ENCODE peak calls at places on chromosomes 16 and 17, in ten cellular contexts. One of them, this sample, is unnamed.
A peak's percentile ranks its signal among the peaks of the same experiment; 100 is the strongest.

GRCh38 chr17:48246623-48247022 is 139.1 kb downstream of the SNX11 start:
- DNase-seq in glutamatergic neuron: no peak
- DNase-seq in nucleus accumbens: no peak
- DNase-seq in RWPE2: no peak
- DNase-seq in CD4-positive, alpha-beta memory T cell: no peak
- DNase-seq in HFFc6: peak; percentile 51
- DNase-seq in endothelial cell: no peak
- DNase-seq in AG04450: no peak
- DNase-seq in activated CD4-positive, alpha-beta T cell treated with anti-CD3 and anti-CD28 coated beads, Interleukin-2, amount 10 ng/mL, durations not matched to agents 7 days and 5 days: no peak
- DNase-seq in hypothalamus: no peak
- DNase-seq in this sample: no peak

GRCh38 chr16:22098538-22099255 is 6.4 kb downstream of the VWA3A start:
- DNase-seq in nucleus accumbens: no peak
- DNase-seq in glutamatergic neuron: no peak
- DNase-seq in CD4-positive, alpha-beta memory T cell: peak; percentile 36
- DNase-seq in endothelial cell: no peak
- DNase-seq in AG04450: no peak
- DNase-seq in HFFc6: peak; percentile 48
- DNase-seq in activated CD4-positive, alpha-beta T cell treated with anti-CD3 and anti-CD28 coated beads, Interleukin-2, amount 10 ng/mL, durations not matched to agents 7 days and 5 days: peak; percentile 29
- DNase-seq in RWPE2: no peak
- DNase-seq in hypothalamus: no peak
- DNase-seq in this sample: peak; percentile 44

GRCh38 chr17:62780273-62780672 is 27.8 kb downstream of the MARCHF10 start:
- DNase-seq in RWPE2: no peak
- DNase-seq in nucleus accumbens: no peak
- DNase-seq in endothelial cell: no peak
- DNase-seq in activated CD4-positive, alpha-beta T cell treated with anti-CD3 and anti-CD28 coated beads, Interleukin-2, amount 10 ng/mL, durations not matched to agents 7 days and 5 days: no peak
- DNase-seq in glutamatergic neuron: no peak
- DNase-seq in HFFc6: no peak
- DNase-seq in AG04450: no peak
- DNase-seq in hypothalamus: no peak
- DNase-seq in CD4-positive, alpha-beta memory T cell: no peak
- DNase-seq in this sample: no peak

GRCh38 chr16:14449790-14450463 is 180.1 kb downstream of the PARN start:
- DNase-seq in glutamatergic neuron: no peak
- DNase-seq in RWPE2: no peak
- DNase-seq in hypothalamus: no peak
- DNase-seq in activated CD4-positive, alpha-beta T cell treated with anti-CD3 and anti-CD28 coated beads, Interleukin-2, amount 10 ng/mL, durations not matched to agents 7 days and 5 days: no peak
- DNase-seq in CD4-positive, alpha-beta memory T cell: no peak
- DNase-seq in AG04450: no peak
- DNase-seq in HFFc6: no peak
- DNase-seq in nucleus accumbens: no peak
- DNase-seq in endothelial cell: no peak
- DNase-seq in this sample: no peak

GRCh38 chr17:76538281-76538931 is 897 bp upstream of the CYGB start:
- DNase-seq in glutamatergic neuron: no peak
- DNase-seq in hypothalamus: no peak
- DNase-seq in activated CD4-positive, alpha-beta T cell treated with anti-CD3 and anti-CD28 coated beads, Interleukin-2, amount 10 ng/mL, durations not matched to agents 7 days and 5 days: no peak
- DNase-seq in HFFc6: no peak
- DNase-seq in nucleus accumbens: no peak
- DNase-seq in AG04450: no peak
- DNase-seq in RWPE2: no peak
- DNase-seq in endothelial cell: no peak
- DNase-seq in CD4-positive, alpha-beta memory T cell: no peak
- DNase-seq in this sample: no peak

GRCh38 chr16:4496305-4496704 is 20.1 kb downstream of the HMOX2 start:
- DNase-seq in activated CD4-positive, alpha-beta T cell treated with anti-CD3 and anti-CD28 coated beads, Interleukin-2, amount 10 ng/mL, durations not matched to agents 7 days and 5 days: no peak
- DNase-seq in hypothalamus: no peak
- DNase-seq in AG04450: no peak
- DNase-seq in CD4-positive, alpha-beta memory T cell: no peak
- DNase-seq in glutamatergic neuron: no peak
- DNase-seq in RWPE2: no peak
- DNase-seq in HFFc6: peak; percentile 96
- DNase-seq in endothelial cell: no peak
- DNase-seq in nucleus accumbens: no peak
- DNase-seq in this sample: no peak

GRCh38 chr17:79783891-79784290 is 5.9 kb downstream of the CBX2 start:
- DNase-seq in AG04450: no peak
- DNase-seq in glutamatergic neuron: peak; percentile 9
- DNase-seq in nucleus accumbens: no peak
- DNase-seq in RWPE2: no peak
- DNase-seq in activated CD4-positive, alpha-beta T cell treated with anti-CD3 and anti-CD28 coated beads, Interleukin-2, amount 10 ng/mL, durations not matched to agents 7 days and 5 days: no peak
- DNase-seq in endothelial cell: no peak
- DNase-seq in hypothalamus: no peak
- DNase-seq in HFFc6: no peak
- DNase-seq in CD4-positive, alpha-beta memory T cell: no peak
- DNase-seq in this sample: no peak

GRCh38 chr16:1430759-1431496 is at the start of gene PERCC1:
- DNase-seq in HFFc6: no peak
- DNase-seq in endothelial cell: no peak
- DNase-seq in nucleus accumbens: no peak
- DNase-seq in AG04450: no peak
- DNase-seq in hypothalamus: no peak
- DNase-seq in RWPE2: no peak
- DNase-seq in glutamatergic neuron: peak; percentile 28
- DNase-seq in activated CD4-positive, alpha-beta T cell treated with anti-CD3 and anti-CD28 coated beads, Interleukin-2, amount 10 ng/mL, durations not matched to agents 7 days and 5 days: no peak
- DNase-seq in CD4-positive, alpha-beta memory T cell: no peak
- DNase-seq in this sample: no peak

GRCh38 chr17:40178660-40179059 is 1.4 kb downstream of the RAPGEFL1 start:
- DNase-seq in activated CD4-positive, alpha-beta T cell treated with anti-CD3 and anti-CD28 coated beads, Interleukin-2, amount 10 ng/mL, durations not matched to agents 7 days and 5 days: no peak
- DNase-seq in nucleus accumbens: no peak
- DNase-seq in glutamatergic neuron: no peak
- DNase-seq in endothelial cell: no peak
- DNase-seq in AG04450: no peak
- DNase-seq in HFFc6: no peak
- DNase-seq in RWPE2: no peak
- DNase-seq in hypothalamus: no peak
- DNase-seq in CD4-positive, alpha-beta memory T cell: no peak
- DNase-seq in this sample: no peak

GRCh38 chr16:17467923-17468540 is 2.7 kb downstream of the XYLT1 start:
- DNase-seq in hypothalamus: peak; percentile 56
- DNase-seq in glutamatergic neuron: peak; percentile 84
- DNase-seq in endothelial cell: peak; percentile 75
- DNase-seq in activated CD4-positive, alpha-beta T cell treated with anti-CD3 and anti-CD28 coated beads, Interleukin-2, amount 10 ng/mL, durations not matched to agents 7 days and 5 days: peak; percentile 59
- DNase-seq in CD4-positive, alpha-beta memory T cell: peak; percentile 30
- DNase-seq in nucleus accumbens: peak; percentile 57
- DNase-seq in HFFc6: peak; percentile 59
- DNase-seq in RWPE2: no peak
- DNase-seq in AG04450: peak; percentile 32
- DNase-seq in this sample: no peak

GRCh38 chr16:64406661-64407267 is 715.1 kb downstream of the CDH11 start:
- DNase-seq in hypothalamus: no peak
- DNase-seq in CD4-positive, alpha-beta memory T cell: no peak
- DNase-seq in HFFc6: no peak
- DNase-seq in nucleus accumbens: peak; percentile 25
- DNase-seq in AG04450: no peak
- DNase-seq in endothelial cell: no peak
- DNase-seq in glutamatergic neuron: no peak
- DNase-seq in activated CD4-positive, alpha-beta T cell treated with anti-CD3 and anti-CD28 coated beads, Interleukin-2, amount 10 ng/mL, durations not matched to agents 7 days and 5 days: no peak
- DNase-seq in RWPE2: no peak
- DNase-seq in this sample: no peak

GRCh38 chr17:45223541-45224528 is 2.1 kb downstream of the FMNL1 start:
- DNase-seq in RWPE2: no peak
- DNase-seq in hypothalamus: no peak
- DNase-seq in AG04450: no peak
- DNase-seq in endothelial cell: no peak
- DNase-seq in nucleus accumbens: no peak
- DNase-seq in glutamatergic neuron: no peak
- DNase-seq in activated CD4-positive, alpha-beta T cell treated with anti-CD3 and anti-CD28 coated beads, Interleukin-2, amount 10 ng/mL, durations not matched to agents 7 days and 5 days: peak; percentile 50
- DNase-seq in HFFc6: no peak
- DNase-seq in CD4-positive, alpha-beta memory T cell: peak; percentile 47
- DNase-seq in this sample: peak; percentile 38

GRCh38 chr17:77419547-77420475 is 279.0 kb downstream of the SEC14L1 start:
- DNase-seq in glutamatergic neuron: peak; percentile 71
- DNase-seq in endothelial cell: peak; percentile 63
- DNase-seq in HFFc6: no peak
- DNase-seq in hypothalamus: no peak
- DNase-seq in nucleus accumbens: no peak
- DNase-seq in activated CD4-positive, alpha-beta T cell treated with anti-CD3 and anti-CD28 coated beads, Interleukin-2, amount 10 ng/mL, durations not matched to agents 7 days and 5 days: no peak
- DNase-seq in AG04450: no peak
- DNase-seq in CD4-positive, alpha-beta memory T cell: no peak
- DNase-seq in RWPE2: no peak
- DNase-seq in this sample: no peak

GRCh38 chr17:67534941-67535340 is 157.9 kb downstream of the PITPNC1 start:
- DNase-seq in activated CD4-positive, alpha-beta T cell treated with anti-CD3 and anti-CD28 coated beads, Interleukin-2, amount 10 ng/mL, durations not matched to agents 7 days and 5 days: no peak
- DNase-seq in nucleus accumbens: no peak
- DNase-seq in RWPE2: no peak
- DNase-seq in hypothalamus: no peak
- DNase-seq in AG04450: no peak
- DNase-seq in CD4-positive, alpha-beta memory T cell: no peak
- DNase-seq in HFFc6: no peak
- DNase-seq in endothelial cell: no peak
- DNase-seq in glutamatergic neuron: no peak
- DNase-seq in this sample: no peak

GRCh38 chr17:1714488-1714979 is 4.4 kb upstream of the TLCD2 start:
- DNase-seq in glutamatergic neuron: peak; percentile 76
- DNase-seq in AG04450: peak; percentile 96
- DNase-seq in hypothalamus: peak; percentile 79
- DNase-seq in nucleus accumbens: peak; percentile 67
- DNase-seq in CD4-positive, alpha-beta memory T cell: no peak
- DNase-seq in endothelial cell: peak; percentile 90
- DNase-seq in HFFc6: peak; percentile 97
- DNase-seq in activated CD4-positive, alpha-beta T cell treated with anti-CD3 and anti-CD28 coated beads, Interleukin-2, amount 10 ng/mL, durations not matched to agents 7 days and 5 days: peak; percentile 24
- DNase-seq in RWPE2: peak; percentile 99
- DNase-seq in this sample: peak; percentile 35

GRCh38 chr16:74573622-74574021 is 33.3 kb downstream of the GLG1 start:
- DNase-seq in glutamatergic neuron: no peak
- DNase-seq in RWPE2: no peak
- DNase-seq in HFFc6: no peak
- DNase-seq in endothelial cell: no peak
- DNase-seq in AG04450: no peak
- DNase-seq in hypothalamus: no peak
- DNase-seq in CD4-positive, alpha-beta memory T cell: no peak
- DNase-seq in nucleus accumbens: no peak
- DNase-seq in activated CD4-positive, alpha-beta T cell treated with anti-CD3 and anti-CD28 coated beads, Interleukin-2, amount 10 ng/mL, durations not matched to agents 7 days and 5 days: no peak
- DNase-seq in this sample: no peak

GRCh38 chr17:49851387-49852291 is 3.8 kb upstream of the TAC4 start:
- DNase-seq in RWPE2: no peak
- DNase-seq in hypothalamus: peak; percentile 27
- DNase-seq in nucleus accumbens: peak; percentile 3
- DNase-seq in endothelial cell: peak; percentile 92
- DNase-seq in activated CD4-positive, alpha-beta T cell treated with anti-CD3 and anti-CD28 coated beads, Interleukin-2, amount 10 ng/mL, durations not matched to agents 7 days and 5 days: peak; percentile 71
- DNase-seq in glutamatergic neuron: peak; percentile 88
- DNase-seq in CD4-positive, alpha-beta memory T cell: peak; percentile 67
- DNase-seq in HFFc6: peak; percentile 31
- DNase-seq in AG04450: peak; percentile 15
- DNase-seq in this sample: peak; percentile 50

GRCh38 chr17:60321336-60322055 is 70.4 kb downstream of the USP32 start:
- DNase-seq in glutamatergic neuron: no peak
- DNase-seq in HFFc6: no peak
- DNase-seq in activated CD4-positive, alpha-beta T cell treated with anti-CD3 and anti-CD28 coated beads, Interleukin-2, amount 10 ng/mL, durations not matched to agents 7 days and 5 days: no peak
- DNase-seq in CD4-positive, alpha-beta memory T cell: no peak
- DNase-seq in AG04450: no peak
- DNase-seq in nucleus accumbens: no peak
- DNase-seq in RWPE2: no peak
- DNase-seq in endothelial cell: no peak
- DNase-seq in hypothalamus: no peak
- DNase-seq in this sample: no peak

GRCh38 chr16:67562526-67562917 is at the start of gene CTCF:
- DNase-seq in hypothalamus: peak; percentile 88
- DNase-seq in glutamatergic neuron: peak; percentile 83
- DNase-seq in endothelial cell: peak; percentile 82
- DNase-seq in HFFc6: peak; percentile 72
- DNase-seq in activated CD4-positive, alpha-beta T cell treated with anti-CD3 and anti-CD28 coated beads, Interleukin-2, amount 10 ng/mL, durations not matched to agents 7 days and 5 days: peak; percentile 82
- DNase-seq in RWPE2: no peak
- DNase-seq in CD4-positive, alpha-beta memory T cell: no peak
- DNase-seq in nucleus accumbens: peak; percentile 71
- DNase-seq in AG04450: no peak
- DNase-seq in this sample: peak; percentile 85

GRCh38 chr17:14157822-14158221 is 78.8 kb downstream of the CDRT15 start:
- DNase-seq in endothelial cell: no peak
- DNase-seq in HFFc6: no peak
- DNase-seq in RWPE2: no peak
- DNase-seq in glutamatergic neuron: no peak
- DNase-seq in CD4-positive, alpha-beta memory T cell: no peak
- DNase-seq in hypothalamus: no peak
- DNase-seq in nucleus accumbens: no peak
- DNase-seq in activated CD4-positive, alpha-beta T cell treated with anti-CD3 and anti-CD28 coated beads, Interleukin-2, amount 10 ng/mL, durations not matched to agents 7 days and 5 days: no peak
- DNase-seq in AG04450: no peak
- DNase-seq in this sample: no peak

GRCh38 chr16:16009396-16009795 is 60.0 kb downstream of the ABCC1 start:
- DNase-seq in glutamatergic neuron: no peak
- DNase-seq in CD4-positive, alpha-beta memory T cell: no peak
- DNase-seq in HFFc6: no peak
- DNase-seq in endothelial cell: no peak
- DNase-seq in activated CD4-positive, alpha-beta T cell treated with anti-CD3 and anti-CD28 coated beads, Interleukin-2, amount 10 ng/mL, durations not matched to agents 7 days and 5 days: no peak
- DNase-seq in AG04450: no peak
- DNase-seq in nucleus accumbens: no peak
- DNase-seq in RWPE2: no peak
- DNase-seq in hypothalamus: no peak
- DNase-seq in this sample: no peak

GRCh38 chr16:31519746-31520145 is 8.0 kb upstream of the AHSP start:
- DNase-seq in HFFc6: no peak
- DNase-seq in AG04450: no peak
- DNase-seq in CD4-positive, alpha-beta memory T cell: no peak
- DNase-seq in glutamatergic neuron: no peak
- DNase-seq in RWPE2: no peak
- DNase-seq in activated CD4-positive, alpha-beta T cell treated with anti-CD3 and anti-CD28 coated beads, Interleukin-2, amount 10 ng/mL, durations not matched to agents 7 days and 5 days: no peak
- DNase-seq in nucleus accumbens: no peak
- DNase-seq in hypothalamus: no peak
- DNase-seq in endothelial cell: no peak
- DNase-seq in this sample: no peak

GRCh38 chr16:8474576-8474975 is 115.7 kb downstream of the TMEM114 start:
- DNase-seq in activated CD4-positive, alpha-beta T cell treated with anti-CD3 and anti-CD28 coated beads, Interleukin-2, amount 10 ng/mL, durations not matched to agents 7 days and 5 days: no peak
- DNase-seq in hypothalamus: no peak
- DNase-seq in HFFc6: no peak
- DNase-seq in AG04450: no peak
- DNase-seq in endothelial cell: no peak
- DNase-seq in glutamatergic neuron: peak; percentile 27
- DNase-seq in nucleus accumbens: no peak
- DNase-seq in RWPE2: no peak
- DNase-seq in CD4-positive, alpha-beta memory T cell: no peak
- DNase-seq in this sample: no peak

GRCh38 chr17:57465551-57465950 is 209.2 kb downstream of the MSI2 start:
- DNase-seq in AG04450: no peak
- DNase-seq in nucleus accumbens: no peak
- DNase-seq in activated CD4-positive, alpha-beta T cell treated with anti-CD3 and anti-CD28 coated beads, Interleukin-2, amount 10 ng/mL, durations not matched to agents 7 days and 5 days: no peak
- DNase-seq in hypothalamus: no peak
- DNase-seq in CD4-positive, alpha-beta memory T cell: no peak
- DNase-seq in glutamatergic neuron: no peak
- DNase-seq in HFFc6: no peak
- DNase-seq in endothelial cell: no peak
- DNase-seq in RWPE2: no peak
- DNase-seq in this sample: no peak

GRCh38 chr17:66200685-66201092 is 8.8 kb upstream of the CEP112 start:
- DNase-seq in nucleus accumbens: no peak
- DNase-seq in HFFc6: peak; percentile 82
- DNase-seq in activated CD4-positive, alpha-beta T cell treated with anti-CD3 and anti-CD28 coated beads, Interleukin-2, amount 10 ng/mL, durations not matched to agents 7 days and 5 days: peak; percentile 63
- DNase-seq in endothelial cell: peak; percentile 64
- DNase-seq in glutamatergic neuron: peak; percentile 36
- DNase-seq in CD4-positive, alpha-beta memory T cell: peak; percentile 50
- DNase-seq in RWPE2: no peak
- DNase-seq in AG04450: peak; percentile 68
- DNase-seq in hypothalamus: peak; percentile 8
- DNase-seq in this sample: no peak

GRCh38 chr17:40025991-40026815 is 11.0 kb downstream of the CSF3 start:
- DNase-seq in CD4-positive, alpha-beta memory T cell: peak; percentile 42
- DNase-seq in glutamatergic neuron: no peak
- DNase-seq in AG04450: no peak
- DNase-seq in RWPE2: peak; percentile 83
- DNase-seq in hypothalamus: no peak
- DNase-seq in activated CD4-positive, alpha-beta T cell treated with anti-CD3 and anti-CD28 coated beads, Interleukin-2, amount 10 ng/mL, durations not matched to agents 7 days and 5 days: peak; percentile 65
- DNase-seq in nucleus accumbens: no peak
- DNase-seq in HFFc6: no peak
- DNase-seq in endothelial cell: no peak
- DNase-seq in this sample: no peak

GRCh38 chr16:72927199-72928088 is 120.5 kb downstream of the ZFHX3 start:
- DNase-seq in activated CD4-positive, alpha-beta T cell treated with anti-CD3 and anti-CD28 coated beads, Interleukin-2, amount 10 ng/mL, durations not matched to agents 7 days and 5 days: no peak
- DNase-seq in AG04450: peak; percentile 78
- DNase-seq in nucleus accumbens: no peak
- DNase-seq in glutamatergic neuron: no peak
- DNase-seq in RWPE2: peak; percentile 80
- DNase-seq in endothelial cell: no peak
- DNase-seq in CD4-positive, alpha-beta memory T cell: no peak
- DNase-seq in hypothalamus: no peak
- DNase-seq in HFFc6: peak; percentile 80
- DNase-seq in this sample: no peak